ENCODE peak calls at places on chromosome 17, in five cellular contexts. One of them, this sample, is unnamed.

GRCh38 chr17:40317345-40317873 is 8.4 kb downstream of the RARA start:
- DNase-seq in stomach: peak; percentile 50
- DNase-seq in heart left ventricle: peak; percentile 64
- DNase-seq in pancreas: no peak
- DNase-seq in ovary: peak; percentile 48
- DNase-seq in this sample: peak; percentile 54

GRCh38 chr17:5381542-5381941 is 37.9 kb downstream of the NUP88 start:
- DNase-seq in stomach: no peak
- DNase-seq in ovary: no peak
- DNase-seq in pancreas: no peak
- DNase-seq in heart left ventricle: no peak
- DNase-seq in this sample: no peak

GRCh38 chr17:5226940-5227878 is 7.5 kb downstream of the SCIMP start:
- DNase-seq in ovary: no peak
- DNase-seq in pancreas: no peak
- DNase-seq in heart left ventricle: no peak
- DNase-seq in stomach: no peak
- DNase-seq in this sample: no peak

GRCh38 chr17:58416937-58417299 is 416 bp downstream of the RNF43 start:
- DNase-seq in pancreas: no peak
- DNase-seq in heart left ventricle: no peak
- DNase-seq in stomach: no peak
- DNase-seq in ovary: no peak
- DNase-seq in this sample: no peak

GRCh38 chr17:601462-602303 is 113.0 kb downstream of the VPS53 start:
- DNase-seq in pancreas: no peak
- DNase-seq in heart left ventricle: no peak
- DNase-seq in ovary: no peak
- DNase-seq in stomach: no peak
- DNase-seq in this sample: no peak

GRCh38 chr17:38730526-38731379 is 612 bp downstream of the CISD3 start:
- DNase-seq in ovary: peak; percentile 79
- DNase-seq in pancreas: peak; percentile 89
- DNase-seq in stomach: peak; percentile 95
- DNase-seq in heart left ventricle: peak; percentile 80
- DNase-seq in this sample: no peak

GRCh38 chr17:51258756-51259573 is 884 bp downstream of the MBTD1 start:
- DNase-seq in ovary: peak; percentile 59
- DNase-seq in stomach: no peak
- DNase-seq in heart left ventricle: peak; percentile 11
- DNase-seq in pancreas: peak; percentile 16
- DNase-seq in this sample: no peak

GRCh38 chr17:12193336-12193735 is 172.7 kb downstream of the MAP2K4 start:
- DNase-seq in heart left ventricle: no peak
- DNase-seq in pancreas: no peak
- DNase-seq in ovary: no peak
- DNase-seq in stomach: no peak
- DNase-seq in this sample: no peak

GRCh38 chr17:78315355-78316114 is 44.3 kb downstream of the SOCS3 start:
- DNase-seq in stomach: peak; percentile 79
- DNase-seq in pancreas: peak; percentile 45
- DNase-seq in heart left ventricle: peak; percentile 67
- DNase-seq in ovary: peak; percentile 85
- DNase-seq in this sample: peak; percentile 55

GRCh38 chr17:37614391-37614790 is 5.2 kb upstream of the SYNRG start:
- DNase-seq in heart left ventricle: no peak
- DNase-seq in stomach: no peak
- DNase-seq in ovary: no peak
- DNase-seq in pancreas: no peak
- DNase-seq in this sample: no peak

GRCh38 chr17:73879987-73880386 is 235.7 kb upstream of the SDK2 start:
- DNase-seq in ovary: no peak
- DNase-seq in pancreas: no peak
- DNase-seq in heart left ventricle: no peak
- DNase-seq in stomach: no peak
- DNase-seq in this sample: no peak
- H3K9me3 ChIP-seq in ovary: no peaks in the 10 kb centered on the region
- H3K9me3 ChIP-seq in pancreas: no peaks in the 10 kb centered on the region
- H3K9me3 ChIP-seq in heart left ventricle: no peaks in the 10 kb centered on the region
- H3K9me3 ChIP-seq in stomach: no peaks in the 10 kb centered on the region
- H3K9me3 ChIP-seq in this sample: no peaks in the 10 kb centered on the region

DNA sequence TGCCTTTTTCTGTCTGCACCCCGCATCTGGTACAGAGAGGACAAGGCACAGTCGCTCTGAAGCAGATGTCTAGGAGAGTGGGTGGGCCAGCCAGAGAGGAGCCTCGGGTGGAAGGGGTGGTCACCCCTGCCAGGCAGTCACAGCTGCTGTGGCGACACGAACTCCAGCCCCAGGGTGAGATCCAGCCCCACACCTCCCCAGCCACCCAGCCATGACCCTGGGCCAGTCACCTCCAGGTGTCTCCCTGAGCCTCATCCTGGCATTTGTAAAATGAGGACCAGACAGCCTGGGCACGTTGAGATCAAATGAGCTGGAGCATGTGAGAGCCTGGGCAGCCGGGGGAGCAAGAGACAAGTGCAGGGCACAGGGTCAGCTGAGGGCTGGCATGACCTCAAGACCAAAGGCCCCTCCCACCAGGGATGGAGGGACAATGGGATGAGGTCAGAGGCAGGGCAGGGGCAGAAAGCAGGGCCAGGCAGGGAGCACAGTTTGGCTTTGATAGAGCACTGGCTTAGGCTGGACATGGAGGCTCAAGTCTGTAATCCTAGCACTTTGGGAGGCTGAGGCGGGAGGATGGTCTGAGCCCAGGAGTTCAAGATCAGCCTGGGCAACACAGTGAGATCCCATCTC is 7.7 kb downstream of the ADAM11 start:
- DNase-seq in heart left ventricle: no peak
- DNase-seq in ovary: peak; percentile 9
- DNase-seq in pancreas: no peak
- DNase-seq in stomach: no peak
- DNase-seq in this sample: no peak
- H3K4me3 ChIP-seq in heart left ventricle: no peak overlapping the region
- H3K4me3 ChIP-seq in ovary: no peak overlapping the region
- H3K4me3 ChIP-seq in pancreas: no peak overlapping the region
- H3K4me3 ChIP-seq in stomach: no peak overlapping the region
- H3K4me3 ChIP-seq in this sample: no peak overlapping the region

DNA sequence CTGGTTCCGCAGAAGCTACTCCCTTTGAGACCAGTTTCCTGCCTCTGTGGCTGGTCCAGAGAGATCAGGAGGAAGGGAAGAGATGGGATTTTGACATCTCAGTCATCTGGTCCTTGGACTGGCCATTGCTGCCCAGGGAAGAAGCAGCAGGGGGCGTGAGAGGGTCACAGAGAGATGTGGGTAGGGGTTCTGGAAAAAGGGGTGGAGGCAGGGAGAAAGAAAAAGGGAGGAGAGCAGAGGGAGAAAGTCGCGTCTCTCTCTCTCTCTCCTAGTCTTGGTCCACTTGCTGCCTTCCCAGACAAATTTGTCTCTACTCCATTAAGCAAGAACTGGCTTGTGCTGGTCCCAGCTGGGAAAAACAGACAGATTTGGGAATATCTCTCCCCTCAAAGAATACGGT is 4.4 kb downstream of the SHBG start:
- DNase-seq in heart left ventricle: peak; percentile 61
- DNase-seq in stomach: no peak
- DNase-seq in ovary: peak; percentile 80
- DNase-seq in pancreas: no peak
- DNase-seq in this sample: no peak
- TF ChIP-seq CTCF in heart left ventricle: peak; percentile 44
- TF ChIP-seq CTCF in stomach: no peak
- TF ChIP-seq CTCF in ovary: no peak
- TF ChIP-seq CTCF in pancreas: no peak
- TF ChIP-seq CTCF in this sample: no peak

GRCh38 chr17:16622540-16623277 is 30.9 kb downstream of the ZNF624 start:
- DNase-seq in pancreas: no peak
- DNase-seq in ovary: no peak
- DNase-seq in heart left ventricle: no peak
- DNase-seq in stomach: no peak
- DNase-seq in this sample: no peak
- H3K9me3 ChIP-seq in pancreas: no peaks in the 10 kb centered on the region
- H3K9me3 ChIP-seq in ovary: peaks cover 21% of the 10 kb centered on the region
- H3K9me3 ChIP-seq in heart left ventricle: peaks cover 31% of the 10 kb centered on the region
- H3K9me3 ChIP-seq in stomach: peaks cover 97% of the 10 kb centered on the region
- H3K9me3 ChIP-seq in this sample: peaks cover 37% of the 10 kb centered on the region

GRCh38 chr17:59837362-59838195 is 55.2 kb downstream of the TUBD1 start:
- DNase-seq in stomach: peak; percentile 86
- DNase-seq in pancreas: peak; percentile 90
- DNase-seq in ovary: no peak
- DNase-seq in heart left ventricle: peak; percentile 82
- DNase-seq in this sample: no peak

GRCh38 chr17:59840329-59840907 is 52.3 kb downstream of the TUBD1 start:
- DNase-seq in heart left ventricle: no peak
- DNase-seq in stomach: no peak
- DNase-seq in pancreas: no peak
- DNase-seq in ovary: no peak
- DNase-seq in this sample: no peak

GRCh38 chr17:59840908-59841666 is 51.7 kb downstream of the TUBD1 start:
- DNase-seq in ovary: no peak
- DNase-seq in stomach: no peak
- DNase-seq in heart left ventricle: no peak
- DNase-seq in pancreas: no peak
- DNase-seq in this sample: no peak

GRCh38 chr17:59839646-59840328 is 53.0 kb downstream of the TUBD1 start:
- DNase-seq in ovary: no peak
- DNase-seq in heart left ventricle: no peak
- DNase-seq in pancreas: no peak
- DNase-seq in stomach: no peak
- DNase-seq in this sample: no peak

DNA sequence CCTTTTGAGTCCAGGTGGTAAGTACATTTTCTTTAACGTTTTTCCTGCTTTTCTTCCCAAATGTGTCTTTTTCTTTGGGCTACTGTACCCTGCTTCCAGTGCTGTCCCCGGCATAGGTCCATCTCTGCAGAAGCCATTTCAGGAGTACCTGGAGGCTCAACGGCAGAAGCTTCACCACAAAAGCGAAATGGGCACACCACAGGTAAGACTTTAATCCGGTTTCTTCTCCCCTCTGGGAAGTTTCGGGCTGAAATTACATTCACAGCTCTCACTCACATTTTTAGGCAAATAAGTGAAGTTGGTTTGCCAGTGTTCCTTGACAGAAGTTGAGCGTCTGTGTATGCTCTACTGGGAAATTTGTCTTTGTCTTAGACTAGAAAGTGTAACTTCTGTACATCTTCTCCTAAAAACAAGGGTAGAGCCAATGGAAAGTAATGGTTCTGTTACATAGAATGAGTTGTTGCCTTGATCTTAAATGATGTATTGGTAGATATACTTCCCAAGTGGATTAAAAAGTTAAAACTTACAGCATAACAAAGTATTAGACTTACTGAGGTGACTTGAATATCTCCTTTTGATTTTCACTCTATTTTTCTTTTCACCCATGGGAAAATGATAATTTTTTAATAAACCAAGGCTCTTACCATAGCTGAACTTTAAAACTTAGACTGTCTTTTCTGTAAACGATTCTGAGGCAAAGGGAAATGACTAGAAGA is 54.4 kb downstream of the TUBD1 start:
- DNase-seq in heart left ventricle: no peak
- DNase-seq in ovary: no peak
- DNase-seq in stomach: no peak
- DNase-seq in pancreas: no peak
- DNase-seq in this sample: no peak
- H3K4me3 ChIP-seq in heart left ventricle: peak overlapping the region; percentile 57
- H3K4me3 ChIP-seq in ovary: peak overlapping the region; percentile 63
- H3K4me3 ChIP-seq in stomach: peak overlapping the region; percentile 64
- H3K4me3 ChIP-seq in pancreas: peak overlapping the region; percentile 50
- H3K4me3 ChIP-seq in this sample: peak overlapping the region; percentile 38

GRCh38 chr17:66746736-66747135 is 88.2 kb upstream of the CACNG5 start:
- DNase-seq in pancreas: no peak
- DNase-seq in heart left ventricle: no peak
- DNase-seq in stomach: no peak
- DNase-seq in ovary: peak; percentile 39
- DNase-seq in this sample: no peak
- TF ChIP-seq CTCF in pancreas: no peak
- TF ChIP-seq CTCF in heart left ventricle: no peak
- TF ChIP-seq CTCF in stomach: no peak
- TF ChIP-seq CTCF in ovary: no peak
- TF ChIP-seq CTCF in this sample: no peak

GRCh38 chr17:56933151-56933745 is 19.4 kb upstream of the TRIM25 start:
- DNase-seq in pancreas: no peak
- DNase-seq in ovary: no peak
- DNase-seq in stomach: no peak
- DNase-seq in heart left ventricle: no peak
- DNase-seq in this sample: no peak
- H3K9me3 ChIP-seq in pancreas: no peaks in the 10 kb centered on the region
- H3K9me3 ChIP-seq in ovary: no peaks in the 10 kb centered on the region
- H3K9me3 ChIP-seq in stomach: peaks cover 13% of the 10 kb centered on the region
- H3K9me3 ChIP-seq in heart left ventricle: no peaks in the 10 kb centered on the region
- H3K9me3 ChIP-seq in this sample: no peaks in the 10 kb centered on the region